ENCODE peak calls at places on chromosome 12, in five cellular contexts. M, Y, R, D and I are unnamed samples.

GRCh38 chr12:111686574-111687105 is 787 bp downstream of the ACAD10 start:
- DNase-seq in M (peak; percentile 48), Y (no peak), R (no peak), D (no peak), I (no peak)

GRCh38 chr12:114381177-114381576 is 24.8 kb downstream of the TBX5 start:
- DNase-seq in M (no peak), Y (no peak), R (no peak), D (no peak), I (no peak)

GRCh38 chr12:118311666-118312065 is 61.0 kb downstream of the TAOK3 start:
- DNase-seq in M (no peak), Y (no peak), R (no peak), D (no peak), I (no peak)

GRCh38 chr12:92505373-92506340 is 197.1 kb upstream of the PLEKHG7 start:
- DNase-seq in M (peak; percentile 67), Y (peak; percentile 32), R (peak; percentile 51), D (no peak), I (peak; percentile 11)

GRCh38 chr12:4024701-4025419 is 151.7 kb upstream of the PARP11 start:
- DNase-seq in M (no peak), Y (no peak), R (peak; percentile 42), D (no peak), I (no peak)

GRCh38 chr12:48037267-48037915 is 33.1 kb upstream of the COL2A1 start:
- DNase-seq in M (peak; percentile 70), Y (no peak), R (peak; percentile 95), D (no peak), I (no peak)

GRCh38 chr12:119179335-119180021 is 747 bp downstream of the HSPB8 start:
- DNase-seq in M (peak; percentile 16), Y (no peak), R (peak; percentile 47), D (no peak), I (no peak)

GRCh38 chr12:106113446-106114083 is 25.2 kb downstream of the NUAK1 start:
- DNase-seq in M (no peak), Y (no peak), R (no peak), D (no peak), I (no peak)

GRCh38 chr12:39440781-39441180 is 2.1 kb downstream of the KIF21A start:
- DNase-seq in M (no peak), Y (no peak), R (peak; percentile 21), D (no peak), I (no peak)

GRCh38 chr12:47863985-47864384 is 40.8 kb downstream of the VDR start:
- DNase-seq in M (no peak), Y (no peak), R (no peak), D (no peak), I (no peak)

GRCh38 chr12:48184549-48184922 is 1.1 kb downstream of the CCDC184 start:
- DNase-seq in M (no peak), Y (peak; percentile 28), R (peak; percentile 20), D (no peak), I (no peak)

GRCh38 chr12:17216156-17216555 is 610.2 kb upstream of the LMO3 start:
- DNase-seq in M (no peak), Y (no peak), R (no peak), D (no peak), I (no peak)

GRCh38 chr12:3168775-3169221 is 91.6 kb downstream of the TSPAN9 start:
- DNase-seq in M (peak; percentile 96), Y (no peak), R (no peak), D (no peak), I (no peak)

GRCh38 chr12:116015525-116015924 is 262.0 kb downstream of the MED13L start:
- DNase-seq in M (peak; percentile 85), Y (peak; percentile 23), R (peak; percentile 35), D (peak; percentile 31), I (no peak)

GRCh38 chr12:3042394-3042793 is 34.8 kb upstream of the TSPAN9 start:
- DNase-seq in M (no peak), Y (no peak), R (no peak), D (no peak), I (no peak)

GRCh38 chr12:14714437-14714836 is 18.0 kb upstream of the GUCY2C start:
- DNase-seq in M (no peak), Y (no peak), R (no peak), D (no peak), I (no peak)